ENCODE peak calls at places on chromosome 2, in four cellular contexts. A is HepG2, V is K562, J is GM12878. O is an unnamed sample.
A peak's percentile ranks its signal among the peaks of the same experiment; 100 is the strongest.

GRCh38 chr2:218956039-218956438 is 3.4 kb upstream of the CDK5R2 start:
- DNase-seq in J (no peak), V (no peak), A (no peak), O (no peak)

GRCh38 chr2:168538534-168538933 is 82.5 kb downstream of the CERS6 start:
- DNase-seq in A (no peak), V (no peak), J (no peak), O (no peak)

GRCh38 chr2:68838641-68839040 is 32.6 kb downstream of the BMP10 start:
- DNase-seq in A (no peak), J (no peak), V (no peak), O (no peak)

GRCh38 chr2:19347619-19348562 is 10.5 kb downstream of the OSR1 start:
- DNase-seq in J (peak; percentile 86), A (peak; percentile 92), V (peak; percentile 97), O (peak; percentile 93)

GRCh38 chr2:150487537-150488429 is at the start of gene RND3:
- DNase-seq in J (no peak), A (peak; percentile 87), V (peak; percentile 76), O (peak; percentile 99)

GRCh38 chr2:64797881-64798590 is 144.3 kb upstream of the SERTAD2 start:
- DNase-seq in A (peak; percentile 21), V (no peak), J (no peak), O (no peak)

GRCh38 chr2:104215269-104216161 is 638.4 kb upstream of the POU3F3 start:
- DNase-seq in V (no peak), J (no peak), A (no peak), O (peak; percentile 58)

GRCh38 chr2:67037655-67038054 is 359.5 kb upstream of the ETAA1 start:
- DNase-seq in V (no peak), J (no peak), A (no peak), O (no peak)

GRCh38 chr2:128788636-128789220 is 470.1 kb upstream of the HS6ST1 start:
- DNase-seq in V (no peak), J (no peak), A (no peak), O (no peak)

GRCh38 chr2:227511955-227512354 is 40.0 kb downstream of the AGFG1 start:
- DNase-seq in A (no peak), V (no peak), J (no peak), O (no peak)

GRCh38 chr2:149715894-149716293 is 128.3 kb upstream of the MMADHC start:
- DNase-seq in J (no peak), A (no peak), V (no peak), O (no peak)

GRCh38 chr2:234676109-234676858 is 179.4 kb upstream of the ARL4C start:
- DNase-seq in A (peak; percentile 96), V (no peak), J (no peak), O (peak; percentile 61)

GRCh38 chr2:197500503-197501179 is 462 bp downstream of the HSPE1 start:
- DNase-seq in V (no peak), A (no peak), J (no peak), O (no peak)

GRCh38 chr2:230955163-230955779 is 30.2 kb upstream of the GPR55 start:
- DNase-seq in V (no peak), J (no peak), A (no peak), O (no peak)
- H2AFZ ChIP-seq in V (no peak overlapping the region), J (no peak overlapping the region), A (no peak overlapping the region), O (no peak overlapping the region)

DNA sequence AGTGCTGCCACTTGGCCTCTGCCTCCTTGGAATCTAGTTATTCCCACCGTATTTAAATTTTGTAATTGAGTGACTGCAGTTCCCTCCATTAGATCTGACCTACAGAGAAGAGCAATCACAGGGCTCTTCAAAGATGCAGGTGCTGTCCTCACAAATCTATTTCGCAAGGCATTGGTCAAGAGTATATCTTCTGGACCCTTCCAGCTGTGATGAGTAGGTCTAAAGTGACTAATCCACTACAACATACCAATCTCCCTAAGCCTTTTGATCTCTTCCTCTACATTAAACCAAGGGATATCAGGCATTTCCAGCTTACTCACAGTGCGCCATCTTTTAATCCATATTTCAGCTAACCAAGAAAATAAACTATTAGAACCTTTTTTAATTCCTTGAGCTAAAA is 65.1 kb upstream of the COL3A1 start:
- DNase-seq in V (no peak), J (no peak), A (no peak), O (no peak)
- TF ChIP-seq JUNB in V (no peak), J (no peak), A (no peak), O (no peak)

GRCh38 chr2:143150287-143150686 is 21.1 kb downstream of the ARHGAP15 start:
- DNase-seq in J (no peak), V (no peak), A (no peak), O (no peak)

GRCh38 chr2:143151111-143151752 is 22.0 kb downstream of the ARHGAP15 start:
- DNase-seq in V (no peak), A (no peak), J (no peak), O (no peak)

GRCh38 chr2:143145056-143145455 is 15.8 kb downstream of the ARHGAP15 start:
- DNase-seq in V (no peak), A (no peak), J (no peak), O (no peak)

GRCh38 chr2:143152219-143152618 is 23.0 kb downstream of the ARHGAP15 start:
- DNase-seq in A (no peak), J (no peak), V (no peak), O (no peak)

DNA sequence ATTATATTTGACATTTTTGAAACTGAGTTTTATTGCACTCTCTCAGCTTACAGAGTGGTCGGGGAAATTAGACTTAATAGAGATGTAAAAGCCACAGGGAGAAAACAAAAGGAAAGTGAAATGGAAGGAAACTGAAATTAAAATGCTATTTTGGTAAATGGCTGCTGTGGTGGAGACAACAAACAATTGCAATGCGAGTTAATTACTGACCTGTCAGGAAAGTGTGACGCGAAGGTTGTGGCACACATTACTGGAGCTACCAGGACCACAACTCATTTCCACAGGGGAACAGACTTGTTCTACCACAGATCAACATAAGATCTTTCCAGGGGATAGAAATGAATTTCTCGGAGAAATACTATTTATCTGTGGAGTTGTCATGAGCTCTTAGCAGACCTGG is 19.5 kb downstream of the ARHGAP15 start:
- DNase-seq in V (no peak), A (no peak), J (no peak), O (no peak)
- H3K4me1 ChIP-seq in V (no peaks in the 10 kb centered on the region), A (no peaks in the 10 kb centered on the region), J (peaks cover 35% of the 10 kb centered on the region), O (no peaks in the 10 kb centered on the region)

DNA sequence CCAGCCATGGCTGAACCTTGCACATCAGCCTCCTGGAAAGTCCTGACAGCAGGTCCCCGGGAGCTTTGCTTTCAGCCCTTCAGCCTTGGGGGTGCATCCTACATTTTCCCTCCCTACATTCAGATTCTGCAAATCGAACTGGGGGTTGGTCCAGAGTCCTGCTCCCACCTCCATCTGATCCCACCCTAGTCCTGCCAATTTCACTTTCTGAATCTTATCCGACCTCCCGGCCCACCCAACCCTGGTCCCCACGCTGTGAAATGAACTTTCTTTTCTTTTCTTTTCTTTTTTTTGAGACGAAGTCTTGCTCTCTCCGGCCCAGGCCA is 47.8 kb upstream of the ODC1 start:
- DNase-seq in J (no peak), V (no peak), A (no peak), O (no peak)
- H2AFZ ChIP-seq in J (no peak overlapping the region), V (no peak overlapping the region), A (no peak overlapping the region), O (no peak overlapping the region)

DNA sequence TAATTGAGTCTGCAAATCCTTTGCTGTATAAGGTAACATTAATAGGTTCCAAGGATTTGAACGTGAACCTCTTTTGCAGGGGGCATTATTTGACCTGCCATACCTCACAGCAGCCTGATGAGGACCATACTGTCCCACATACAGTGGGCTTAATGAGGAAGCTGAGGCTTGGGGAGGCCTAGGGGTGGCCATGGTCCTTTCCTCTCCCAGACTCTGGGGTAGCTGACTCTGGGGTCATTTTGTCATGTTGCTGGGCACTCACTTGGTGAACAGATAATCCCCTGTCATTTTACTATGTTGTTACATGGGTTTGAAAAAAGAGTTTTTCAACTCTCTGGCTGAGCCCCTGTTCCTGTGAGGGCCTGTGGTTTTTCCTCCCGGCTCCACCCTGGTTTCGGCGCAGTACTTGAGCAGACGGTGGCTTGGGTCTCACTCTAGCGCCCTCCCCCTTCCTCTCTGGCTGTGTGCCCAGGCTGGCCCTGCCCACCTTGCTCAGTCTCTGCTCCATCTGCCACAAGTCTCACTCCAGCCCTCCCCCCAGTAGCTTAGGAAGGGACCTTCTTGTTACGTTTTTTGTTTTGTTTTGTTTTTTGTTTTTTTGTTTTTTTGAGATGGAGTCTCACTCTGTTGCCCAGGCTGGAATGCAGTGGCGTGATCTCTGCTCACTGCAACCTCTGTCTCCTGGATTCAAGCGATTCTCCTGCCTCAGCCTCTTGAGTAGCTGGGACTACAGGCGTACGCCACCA is 21.0 kb downstream of the INPP4A start:
- DNase-seq in J (peak; percentile 91), V (peak; percentile 86), A (no peak), O (no peak)
- TF ChIP-seq JUNB in J (no peak), V (no peak), A (no peak), O (no peak)

GRCh38 chr2:26723475-26723874 is 31.0 kb downstream of the KCNK3 start:
- DNase-seq in A (no peak), J (no peak), V (no peak), O (no peak)
- H3K4me1 ChIP-seq in A (peaks cover 48% of the 10 kb centered on the region), J (no peaks in the 10 kb centered on the region), V (peaks cover 15% of the 10 kb centered on the region), O (peaks cover 5% of the 10 kb centered on the region)

DNA sequence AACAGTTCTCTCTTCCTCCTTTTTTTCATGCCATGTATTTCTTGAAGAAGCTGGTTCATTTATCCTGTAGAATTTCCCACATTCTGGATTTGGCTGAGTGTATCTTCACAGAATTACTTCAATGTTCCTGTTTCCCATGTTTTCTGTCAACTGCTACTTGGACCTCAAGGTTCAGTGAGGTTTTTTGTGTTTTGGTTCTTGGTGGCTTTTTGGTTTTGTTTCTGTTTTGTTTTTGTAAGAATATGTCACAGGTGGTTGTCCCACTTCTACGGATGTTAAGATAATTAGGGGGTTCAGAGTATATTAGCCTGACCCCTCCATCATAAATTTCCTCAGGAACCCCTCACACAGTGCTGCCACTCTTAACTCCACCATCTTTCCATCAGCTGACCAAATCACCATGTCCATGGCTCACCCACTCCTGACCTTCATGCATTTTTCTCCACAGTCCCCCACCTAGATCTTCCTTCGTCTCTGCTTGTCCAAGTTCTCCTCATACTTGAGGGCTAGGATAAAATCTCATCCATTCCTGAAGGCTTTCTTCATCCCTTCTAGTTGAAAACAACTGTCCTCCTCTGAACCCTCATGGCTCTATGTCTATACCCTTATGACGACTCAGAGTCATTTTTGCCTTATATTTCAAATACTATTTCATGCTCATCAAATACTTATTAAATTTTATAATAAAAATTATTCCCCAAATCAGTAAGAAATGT is 40.4 kb downstream of the PLEKHM3 start:
- DNase-seq in J (no peak), V (no peak), A (no peak), O (no peak)
- H2AFZ ChIP-seq in J (no peak overlapping the region), V (no peak overlapping the region), A (no peak overlapping the region), O (no peak overlapping the region)

GRCh38 chr2:232377841-232378734 is 463 bp upstream of the ALPP start:
- DNase-seq in J (no peak), V (no peak), A (no peak), O (no peak)
- TF ChIP-seq JUNB in J (no peak), V (no peak), A (no peak), O (no peak)